ENCODE peak calls at places on chromosomes 13 and 19, in seven cellular contexts. R is heart right ventricle; G is DMS 273 treated with DMSO at 0.1 percent for 48 hours; J is memory B cell; H is stimulated activated CD8-positive, alpha-beta memory T cell treated with anti-CD3 and anti-CD28 coated beads, Interleukin-4, amount 100 ng/mL, for 24 hours; V is NCI-H1436; I is neural crest cell. K is an unnamed sample.

GRCh38 chr13:110616103-110617101 is 1.1 kb downstream of the NAXD start:
- DNase-seq in V (peak; percentile 9), G (no peak), R (no peak), J (peak; percentile 27), H (no peak), I (no peak), K (no peak)

GRCh38 chr19:12913871-12914690 is 5.0 kb downstream of the SYCE2 start:
- DNase-seq in R (no peak), I (no peak), G (no peak), H (no peak), V (no peak), J (no peak), K (peak; percentile 43)

GRCh38 chr19:58557253-58558065 is 952 bp downstream of the UBE2M start:
- DNase-seq in V (no peak), R (no peak), G (no peak), I (no peak), H (no peak), J (peak; percentile 12), K (no peak)

GRCh38 chr13:97975851-97976550 is 22.5 kb downstream of the IPO5 start:
- DNase-seq in J (peak; percentile 89), R (peak; percentile 93), H (peak; percentile 90), I (peak; percentile 92), G (peak; percentile 39), V (peak; percentile 90), K (peak; percentile 23)

GRCh38 chr13:98026457-98026857 is 73.0 kb downstream of the IPO5 start:
- DNase-seq in V (no peak), G (no peak), R (no peak), I (peak; percentile 26), H (no peak), J (no peak), K (no peak)

GRCh38 chr19:35462476-35462953 is 14.5 kb downstream of the FFAR2 start:
- DNase-seq in J (peak; percentile 32), R (no peak), V (no peak), G (no peak), H (no peak), I (no peak), K (peak; percentile 57)

GRCh38 chr19:56066152-56067023 is 54.7 kb downstream of the ZNF787 start:
- DNase-seq in G (no peak), H (peak; percentile 38), V (peak; percentile 64), I (peak; percentile 80), J (peak; percentile 67), R (peak; percentile 71), K (peak; percentile 45)

GRCh38 chr13:36453518-36453917 is 21.2 kb downstream of the CCNA1 start:
- DNase-seq in J (no peak), V (no peak), H (no peak), I (no peak), R (no peak), G (no peak), K (no peak)

GRCh38 chr13:109156181-109156935 is 526.9 kb downstream of the MYO16 start:
- DNase-seq in J (no peak), R (peak; percentile 54), H (no peak), G (no peak), I (no peak), V (no peak), K (no peak)

GRCh38 chr19:12736854-12737665 is at the start of gene GET3:
- DNase-seq in V (peak; percentile 98), H (peak; percentile 59), J (peak; percentile 70), G (peak; percentile 100), I (peak; percentile 71), R (peak; percentile 75), K (peak; percentile 72)

GRCh38 chr19:54035215-54036178 is 28.2 kb downstream of the VSTM1 start:
- DNase-seq in R (no peak), V (no peak), G (peak; percentile 26), H (no peak), J (no peak), I (no peak), K (no peak)

GRCh38 chr19:46717716-46718143 is 816 bp upstream of the PRKD2 start:
- DNase-seq in V (peak; percentile 9), I (no peak), H (no peak), R (no peak), J (no peak), G (no peak), K (no peak)

GRCh38 chr13:106187092-106187491 is 348.4 kb downstream of the EFNB2 start:
- DNase-seq in J (no peak), V (no peak), I (no peak), H (no peak), R (no peak), G (no peak), K (no peak)

GRCh38 chr19:11375143-11375948 is 880 bp downstream of the SWSAP1 start:
- DNase-seq in I (no peak), H (peak; percentile 46), J (no peak), R (peak; percentile 53), V (peak; percentile 17), G (no peak), K (peak; percentile 66)

GRCh38 chr13:23372264-23372905 is 61.1 kb downstream of the SACS start:
- DNase-seq in H (no peak), I (no peak), G (no peak), J (no peak), R (no peak), V (no peak), K (no peak)

GRCh38 chr19:46428278-46429141 is at the start of gene PNMA8C:
- DNase-seq in J (no peak), I (peak; percentile 81), R (peak; percentile 80), G (no peak), H (peak; percentile 33), V (peak; percentile 33), K (no peak)

GRCh38 chr13:76884167-76884566 is 2.0 kb downstream of the KCTD12 start:
- DNase-seq in J (no peak), V (peak; percentile 19), G (no peak), R (peak; percentile 35), H (no peak), I (no peak), K (no peak)

GRCh38 chr13:70310720-70311119 is 202.5 kb upstream of the KLHL1 start:
- DNase-seq in I (peak; percentile 24), R (no peak), G (peak; percentile 33), H (no peak), V (peak; percentile 80), J (no peak), K (no peak)

GRCh38 chr19:19534556-19535265 is 3.4 kb upstream of the CILP2 start:
- DNase-seq in G (no peak), V (no peak), R (no peak), H (no peak), J (no peak), I (no peak), K (no peak)

GRCh38 chr19:48854103-48854502 is 14.3 kb downstream of the PLEKHA4 start:
- DNase-seq in I (no peak), H (no peak), R (no peak), V (no peak), G (no peak), J (no peak), K (no peak)